ENCODE peak calls at places on chromosome 1, in four cellular contexts. One of them, this sample, is unnamed.

GRCh38 chr1:33098371-33098770 is 17.4 kb downstream of the AZIN2 start:
- DNase-seq in K562: no peak
- DNase-seq in GM12891: no peak
- DNase-seq in GM12878: no peak
- DNase-seq in this sample: no peak

GRCh38 chr1:92583821-92584760 is 97.4 kb upstream of the GFI1 start:
- DNase-seq in GM12891: peak
- DNase-seq in GM12878: peak
- DNase-seq in K562: no peak
- DNase-seq in this sample: peak

GRCh38 chr1:41804176-41804575 is 114.5 kb downstream of the HIVEP3 start:
- DNase-seq in K562: no peak
- DNase-seq in GM12878: no peak
- DNase-seq in GM12891: no peak
- DNase-seq in this sample: no peak

GRCh38 chr1:202834771-202835547 is 24.2 kb downstream of the PCAT6 start:
- DNase-seq in K562: no peak
- DNase-seq in GM12891: no peak
- DNase-seq in GM12878: no peak
- DNase-seq in this sample: no peak

GRCh38 chr1:97573560-97573959 is 347.3 kb downstream of the DPYD start:
- DNase-seq in GM12891: no peak
- DNase-seq in K562: no peak
- DNase-seq in GM12878: no peak
- DNase-seq in this sample: no peak

GRCh38 chr1:217049081-217049480 is 325.9 kb upstream of the ESRRG start:
- DNase-seq in GM12878: no peak
- DNase-seq in GM12891: no peak
- DNase-seq in K562: no peak
- DNase-seq in this sample: no peak

GRCh38 chr1:235287208-235287882 is 40.6 kb downstream of the ARID4B start:
- DNase-seq in GM12878: no peak
- DNase-seq in GM12891: no peak
- DNase-seq in K562: no peak
- DNase-seq in this sample: no peak

GRCh38 chr1:63878914-63879313 is 105.1 kb downstream of the ROR1 start:
- DNase-seq in GM12891: no peak
- DNase-seq in GM12878: no peak
- DNase-seq in K562: no peak
- DNase-seq in this sample: no peak

GRCh38 chr1:116871772-116872146 is 38.0 kb upstream of the PTGFRN start:
- DNase-seq in GM12891: no peak
- DNase-seq in GM12878: no peak
- DNase-seq in K562: no peak
- DNase-seq in this sample: no peak

GRCh38 chr1:107247679-107248078 is 106.8 kb downstream of the NTNG1 start:
- DNase-seq in GM12878: no peak
- DNase-seq in K562: no peak
- DNase-seq in GM12891: no peak
- DNase-seq in this sample: no peak

GRCh38 chr1:40787733-40788560 is 4.4 kb downstream of the KCNQ4 start:
- DNase-seq in GM12878: no peak
- DNase-seq in K562: no peak
- DNase-seq in GM12891: no peak
- DNase-seq in this sample: no peak

GRCh38 chr1:205599667-205600042 is 32.2 kb downstream of the ELK4 start:
- DNase-seq in GM12891: no peak
- DNase-seq in K562: no peak
- DNase-seq in GM12878: no peak
- DNase-seq in this sample: no peak

GRCh38 chr1:208154040-208154439 is 90.1 kb downstream of the PLXNA2 start:
- DNase-seq in GM12878: no peak
- DNase-seq in GM12891: no peak
- DNase-seq in K562: no peak
- DNase-seq in this sample: no peak

GRCh38 chr1:89687254-89687653 is 54.3 kb downstream of the LRRC8C start:
- DNase-seq in K562: no peak
- DNase-seq in GM12891: no peak
- DNase-seq in GM12878: no peak
- DNase-seq in this sample: no peak

GRCh38 chr1:82706741-82707140 is 906.0 kb downstream of the ADGRL2 start:
- DNase-seq in GM12878: no peak
- DNase-seq in K562: no peak
- DNase-seq in GM12891: no peak
- DNase-seq in this sample: no peak

GRCh38 chr1:15370781-15371467 is 38.8 kb upstream of the EFHD2 start:
- DNase-seq in K562: no peak
- DNase-seq in GM12878: no peak
- DNase-seq in GM12891: no peak
- DNase-seq in this sample: no peak

GRCh38 chr1:202571719-202572339 is 138.4 kb downstream of the SYT2 start:
- DNase-seq in GM12878: no peak
- DNase-seq in K562: peak
- DNase-seq in GM12891: no peak
- DNase-seq in this sample: peak

GRCh38 chr1:198472123-198472522 is 68.4 kb downstream of the ATP6V1G3 start:
- DNase-seq in K562: no peak
- DNase-seq in GM12891: no peak
- DNase-seq in GM12878: no peak
- DNase-seq in this sample: no peak

GRCh38 chr1:24111264-24111997 is 504 bp downstream of the MYOM3 start:
- DNase-seq in GM12878: no peak
- DNase-seq in GM12891: no peak
- DNase-seq in K562: no peak
- DNase-seq in this sample: no peak

GRCh38 chr1:173249349-173249748 is 42.2 kb upstream of the TNFSF4 start:
- DNase-seq in GM12891: no peak
- DNase-seq in K562: no peak
- DNase-seq in GM12878: no peak
- DNase-seq in this sample: no peak

GRCh38 chr1:115331531-115332331 is 6.3 kb downstream of the NGF start:
- DNase-seq in GM12878: no peak
- DNase-seq in K562: no peak
- DNase-seq in GM12891: no peak
- DNase-seq in this sample: no peak

GRCh38 chr1:70220015-70220414 is 1.2 kb upstream of the SRSF11 start:
- DNase-seq in K562: no peak
- DNase-seq in GM12891: no peak
- DNase-seq in GM12878: no peak
- DNase-seq in this sample: no peak

GRCh38 chr1:185912504-185912903 is 178.3 kb downstream of the HMCN1 start:
- DNase-seq in K562: no peak
- DNase-seq in GM12878: no peak
- DNase-seq in GM12891: no peak
- DNase-seq in this sample: no peak

GRCh38 chr1:202348509-202349262 is at the start of gene PPP1R12B:
- DNase-seq in GM12878: peak
- DNase-seq in K562: peak
- DNase-seq in GM12891: peak
- DNase-seq in this sample: peak

GRCh38 chr1:229572286-229572685 is 13.8 kb upstream of the ABCB10 start:
- DNase-seq in K562: no peak
- DNase-seq in GM12878: no peak
- DNase-seq in GM12891: no peak
- DNase-seq in this sample: no peak

GRCh38 chr1:85374160-85374559 is 90.8 kb downstream of the DDAH1 start:
- DNase-seq in K562: no peak
- DNase-seq in GM12878: no peak
- DNase-seq in GM12891: no peak
- DNase-seq in this sample: no peak

GRCh38 chr1:109864960-109865611 is 45.6 kb upstream of the CSF1 start:
- DNase-seq in K562: no peak
- DNase-seq in GM12878: no peak
- DNase-seq in GM12891: no peak
- DNase-seq in this sample: no peak

GRCh38 chr1:165456114-165456513 is 11.2 kb upstream of the RXRG start:
- DNase-seq in K562: no peak
- DNase-seq in GM12891: no peak
- DNase-seq in GM12878: no peak
- DNase-seq in this sample: no peak

GRCh38 chr1:21752186-21752585 is 30.8 kb downstream of the USP48 start:
- DNase-seq in GM12878: no peak
- DNase-seq in K562: no peak
- DNase-seq in GM12891: no peak
- DNase-seq in this sample: no peak

GRCh38 chr1:11428789-11429188 is 50.2 kb upstream of the DISP3 start:
- DNase-seq in GM12891: no peak
- DNase-seq in GM12878: no peak
- DNase-seq in K562: no peak
- DNase-seq in this sample: no peak

GRCh38 chr1:11431946-11432507 is 46.9 kb upstream of the DISP3 start:
- DNase-seq in GM12891: no peak
- DNase-seq in K562: no peak
- DNase-seq in GM12878: no peak
- DNase-seq in this sample: no peak

GRCh38 chr1:11429226-11429625 is 49.7 kb upstream of the DISP3 start:
- DNase-seq in GM12891: no peak
- DNase-seq in K562: no peak
- DNase-seq in GM12878: no peak
- DNase-seq in this sample: no peak

GRCh38 chr1:11432526-11432925 is 46.4 kb upstream of the DISP3 start:
- DNase-seq in GM12878: no peak
- DNase-seq in K562: no peak
- DNase-seq in GM12891: no peak
- DNase-seq in this sample: no peak

DNA sequence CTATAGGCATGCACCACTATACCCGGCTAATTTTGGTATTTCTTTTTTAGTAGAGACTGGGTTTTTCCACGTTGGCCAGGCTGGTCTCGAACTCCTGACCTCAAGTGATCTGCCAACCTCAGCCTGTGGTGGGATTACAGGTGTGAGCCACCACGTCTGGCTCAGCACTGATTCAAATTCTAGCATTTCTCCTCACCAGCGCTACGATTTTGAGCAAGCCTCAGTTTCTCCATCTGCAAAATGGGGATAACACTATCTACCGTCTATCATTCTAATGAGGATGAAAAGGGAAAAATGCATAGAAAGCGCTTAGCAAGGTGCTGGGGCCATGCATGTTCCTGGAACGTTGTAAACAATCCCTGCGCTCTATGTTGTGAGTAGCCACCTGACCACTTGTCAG is 49.0 kb upstream of the DISP3 start:
- DNase-seq in GM12891: no peak
- DNase-seq in GM12878: no peak
- DNase-seq in K562: no peak
- DNase-seq in this sample: no peak
- TF ChIP-seq SPI1 in GM12891: no peak
- TF ChIP-seq SPI1 in GM12878: no peak
- TF ChIP-seq SPI1 in K562: no peak
- TF ChIP-seq SPI1 in this sample: no peak

DNA sequence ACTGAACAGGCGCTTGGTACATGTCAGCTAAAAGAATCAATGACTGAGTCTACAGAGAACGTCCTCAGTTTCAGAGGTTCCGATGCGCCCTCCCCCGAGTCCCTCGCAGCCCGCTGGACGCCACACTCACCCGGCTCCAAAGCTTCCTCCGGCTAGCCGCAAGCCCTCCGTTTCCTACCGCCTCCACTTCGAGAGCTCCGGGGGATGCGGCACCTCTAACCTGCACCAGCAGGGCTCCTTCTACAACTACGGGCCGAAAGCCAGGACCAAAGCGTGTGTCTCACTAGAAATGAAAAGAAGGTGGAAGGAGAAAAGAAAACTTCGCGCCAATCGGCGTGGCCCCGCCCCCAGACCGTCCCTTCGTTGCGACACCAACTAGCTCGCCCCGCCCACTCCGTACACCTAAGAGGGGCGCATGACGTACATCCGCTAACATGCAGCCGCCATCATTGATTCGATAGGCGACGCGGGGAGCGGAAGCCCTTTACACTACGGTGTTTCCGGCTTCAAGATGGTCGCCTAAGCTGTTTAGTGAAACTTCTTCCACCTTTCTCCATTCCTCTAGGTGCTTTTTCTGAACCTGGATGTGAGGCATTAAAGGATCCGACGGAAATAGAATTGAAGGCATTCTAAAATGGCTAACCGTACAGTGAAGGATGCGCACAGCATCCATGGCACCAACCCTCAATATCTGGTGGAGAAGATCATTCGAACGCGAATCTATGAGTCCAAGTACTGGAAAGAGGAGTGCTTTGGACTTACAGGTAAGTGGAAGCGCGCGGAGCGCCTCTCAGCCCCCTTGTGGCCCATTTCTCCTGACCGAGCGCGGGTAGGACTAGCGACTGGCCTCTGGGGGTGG is at the start of the genes ORC1 and PRPF38A:
- DNase-seq in GM12878: peak
- DNase-seq in K562: peak
- DNase-seq in GM12891: peak
- DNase-seq in this sample: peak
- TF ChIP-seq POLR2AphosphoS5 in GM12878: peak
- TF ChIP-seq POLR2AphosphoS5 in K562: peak
- TF ChIP-seq POLR2AphosphoS5 in GM12891: peak
- TF ChIP-seq POLR2AphosphoS5 in this sample: peak

GRCh38 chr1:55636691-55637090 is 421.5 kb upstream of the USP24 start:
- DNase-seq in GM12878: no peak
- DNase-seq in K562: no peak
- DNase-seq in GM12891: no peak
- DNase-seq in this sample: no peak

GRCh38 chr1:55632058-55632457 is 416.9 kb upstream of the USP24 start:
- DNase-seq in K562: no peak
- DNase-seq in GM12891: no peak
- DNase-seq in GM12878: no peak
- DNase-seq in this sample: no peak

GRCh38 chr1:55632906-55633305 is 417.7 kb upstream of the USP24 start:
- DNase-seq in K562: no peak
- DNase-seq in GM12891: no peak
- DNase-seq in GM12878: no peak
- DNase-seq in this sample: no peak

GRCh38 chr1:55635856-55636255 is 420.7 kb upstream of the USP24 start:
- DNase-seq in GM12891: no peak
- DNase-seq in GM12878: no peak
- DNase-seq in K562: no peak
- DNase-seq in this sample: no peak

DNA sequence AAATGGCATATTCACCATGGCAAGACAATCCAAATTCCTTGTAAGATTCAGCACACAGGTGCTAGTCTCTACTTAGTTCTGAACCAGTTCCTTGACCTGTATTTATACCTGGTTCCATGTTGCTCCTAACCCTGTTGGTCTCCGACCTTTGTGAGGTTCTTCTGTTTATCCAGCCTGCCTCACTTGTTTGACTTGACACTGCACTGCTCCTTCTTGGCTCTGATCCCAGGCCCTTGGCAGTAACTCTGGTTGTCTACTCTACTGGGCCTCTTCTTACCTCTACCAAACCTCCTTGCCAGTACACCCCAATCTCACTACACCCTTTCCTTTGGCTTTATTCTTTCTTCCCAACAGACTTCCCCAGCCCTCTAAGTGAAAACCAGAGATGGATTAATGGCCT is 419.4 kb upstream of the USP24 start:
- DNase-seq in K562: no peak
- DNase-seq in GM12878: no peak
- DNase-seq in GM12891: no peak
- DNase-seq in this sample: no peak
- TF ChIP-seq SPI1 in K562: no peak
- TF ChIP-seq SPI1 in GM12878: no peak
- TF ChIP-seq SPI1 in GM12891: no peak
- TF ChIP-seq SPI1 in this sample: no peak

GRCh38 chr1:175287377-175287776 is 94.8 kb upstream of the KIAA0040 start:
- DNase-seq in GM12878: peak
- DNase-seq in GM12891: no peak
- DNase-seq in K562: no peak
- DNase-seq in this sample: no peak

GRCh38 chr1:175287849-175288248 is 95.3 kb upstream of the KIAA0040 start:
- DNase-seq in GM12891: no peak
- DNase-seq in K562: no peak
- DNase-seq in GM12878: no peak
- DNase-seq in this sample: no peak
- TF ChIP-seq POLR2AphosphoS5 in GM12891: no peak
- TF ChIP-seq POLR2AphosphoS5 in K562: no peak
- TF ChIP-seq POLR2AphosphoS5 in GM12878: no peak
- TF ChIP-seq POLR2AphosphoS5 in this sample: no peak